ENCODE peak calls at places on chromosomes 4 and X, in six cellular contexts. R, M, Y, H, N and A are unnamed samples.

GRCh38 chrX:118528089-118528753 is 32.6 kb downstream of the DOCK11 start:
- DNase-seq in R (no peak), N (no peak), H (no peak), Y (no peak), M (peak; percentile 53), A (no peak)

GRCh38 chr4:94892051-94892450 is 134.3 kb downstream of the BMPR1B start:
- DNase-seq in H (peak; percentile 32), Y (no peak), N (no peak), R (peak; percentile 5), M (no peak), A (peak; percentile 63)

GRCh38 chr4:6372649-6373525 is 99.5 kb downstream of the PPP2R2C start:
- DNase-seq in Y (no peak), R (peak; percentile 27), H (peak; percentile 60), N (no peak), M (peak; percentile 12), A (no peak)

GRCh38 chr4:142406051-142406549 is 440.0 kb downstream of the INPP4B start:
- DNase-seq in H (peak; percentile 69), M (no peak), Y (no peak), N (no peak), R (peak; percentile 54), A (peak; percentile 62)

GRCh38 chr4:83112678-83113428 is 1.7 kb downstream of the PLAC8 start:
- DNase-seq in M (no peak), Y (no peak), R (peak; percentile 52), H (peak; percentile 48), N (no peak), A (peak; percentile 36)

GRCh38 chr4:79050521-79050880 is 111.3 kb upstream of the PAQR3 start:
- DNase-seq in N (no peak), Y (no peak), M (peak; percentile 25), H (no peak), R (no peak), A (peak; percentile 9)

GRCh38 chrX:72358313-72358712 is 52.6 kb upstream of the CITED1 start:
- DNase-seq in H (peak; percentile 18), R (peak; percentile 11), M (no peak), N (no peak), Y (no peak), A (no peak)

GRCh38 chr4:163591614-163592020 is 97.1 kb downstream of the TMA16 start:
- DNase-seq in H (no peak), Y (no peak), N (no peak), M (no peak), R (no peak), A (no peak)

GRCh38 chr4:66653937-66654336 is 891.4 kb downstream of the CENPC start:
- DNase-seq in H (peak; percentile 7), M (no peak), N (no peak), R (no peak), Y (no peak), A (no peak)

GRCh38 chr4:86089053-86089452 is 270.8 kb downstream of the MAPK10 start:
- DNase-seq in M (no peak), N (no peak), H (no peak), R (no peak), Y (no peak), A (no peak)

GRCh38 chr4:7111441-7111840 is 43.6 kb upstream of the GRPEL1 start:
- DNase-seq in N (no peak), R (no peak), Y (no peak), M (no peak), H (no peak), A (no peak)

GRCh38 chr4:149910604-149911367 is 95.1 kb upstream of the IQCM start:
- DNase-seq in M (no peak), R (no peak), Y (no peak), H (peak; percentile 8), N (no peak), A (no peak)

GRCh38 chrX:135713795-135714194 is 356 bp downstream of the CT45A1 start:
- DNase-seq in Y (no peak), H (no peak), M (no peak), N (no peak), R (no peak), A (no peak)

GRCh38 chr4:138507527-138507926 is 265.4 kb upstream of the SLC7A11 start:
- DNase-seq in Y (no peak), M (no peak), H (peak; percentile 93), R (peak; percentile 81), N (no peak), A (peak; percentile 46)

GRCh38 chrX:87392369-87392768 is 125.2 kb upstream of the KLHL4 start:
- DNase-seq in Y (no peak), H (no peak), R (no peak), M (no peak), N (no peak), A (no peak)

GRCh38 chr4:14178421-14178820 is 550.9 kb upstream of the BOD1L1 start:
- DNase-seq in H (peak; percentile 66), R (peak; percentile 41), Y (no peak), M (no peak), N (no peak), A (peak; percentile 46)

DNA sequence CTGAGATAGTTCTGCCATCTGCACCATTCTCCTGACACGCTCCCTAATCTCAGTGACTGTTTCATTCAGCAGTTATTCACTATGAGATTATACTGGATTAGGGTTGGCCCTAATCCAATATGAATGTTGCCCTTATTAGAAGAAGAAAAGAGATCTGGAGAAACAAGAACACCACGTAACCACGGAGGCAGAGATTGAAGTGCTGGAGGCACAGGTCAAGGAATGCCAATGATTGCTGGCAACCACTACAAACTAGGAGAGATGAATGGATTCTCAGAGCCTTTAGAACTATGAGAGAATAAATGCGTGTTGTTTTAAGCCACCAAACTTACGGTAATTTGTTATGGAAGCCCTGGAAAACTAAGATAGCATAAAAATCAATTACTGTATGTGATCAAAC is 7.3 kb downstream of the ACOX3 start:
- DNase-seq in M (no peak), N (no peak), R (no peak), H (no peak), Y (no peak), A (no peak)
- H3K4me3 ChIP-seq in M (no peak overlapping the region), N (no peak overlapping the region), R (no peak overlapping the region), H (no peak overlapping the region), Y (no peak overlapping the region), A (no peak overlapping the region)

GRCh38 chrX:74890676-74891430 is 34.4 kb downstream of the NEXMIF start:
- DNase-seq in H (no peak), R (no peak), Y (no peak), N (no peak), M (no peak), A (no peak)
- TF ChIP-seq CTCF in H (no peak), R (no peak), Y (no peak), N (no peak), M (no peak), A (no peak)

GRCh38 chr4:145525291-145525740 is 43.7 kb downstream of the SMAD1 start:
- DNase-seq in H (no peak), N (no peak), R (no peak), M (no peak), Y (no peak), A (peak; percentile 5)

GRCh38 chr4:145524535-145524934 is 42.9 kb downstream of the SMAD1 start:
- DNase-seq in R (no peak), M (no peak), H (no peak), Y (no peak), N (no peak), A (no peak)

GRCh38 chr4:145521282-145521681 is 39.6 kb downstream of the SMAD1 start:
- DNase-seq in Y (no peak), M (no peak), N (no peak), H (no peak), R (no peak), A (no peak)

GRCh38 chr4:145523117-145523516 is 41.5 kb downstream of the SMAD1 start:
- DNase-seq in H (no peak), N (no peak), Y (no peak), M (no peak), R (no peak), A (no peak)

GRCh38 chr4:145520172-145520571 is 38.5 kb downstream of the SMAD1 start:
- DNase-seq in N (no peak), Y (no peak), H (no peak), M (no peak), R (no peak), A (no peak)
- H3K4me3 ChIP-seq in N (no peak overlapping the region), Y (no peak overlapping the region), H (no peak overlapping the region), M (no peak overlapping the region), R (no peak overlapping the region), A (no peak overlapping the region)

DNA sequence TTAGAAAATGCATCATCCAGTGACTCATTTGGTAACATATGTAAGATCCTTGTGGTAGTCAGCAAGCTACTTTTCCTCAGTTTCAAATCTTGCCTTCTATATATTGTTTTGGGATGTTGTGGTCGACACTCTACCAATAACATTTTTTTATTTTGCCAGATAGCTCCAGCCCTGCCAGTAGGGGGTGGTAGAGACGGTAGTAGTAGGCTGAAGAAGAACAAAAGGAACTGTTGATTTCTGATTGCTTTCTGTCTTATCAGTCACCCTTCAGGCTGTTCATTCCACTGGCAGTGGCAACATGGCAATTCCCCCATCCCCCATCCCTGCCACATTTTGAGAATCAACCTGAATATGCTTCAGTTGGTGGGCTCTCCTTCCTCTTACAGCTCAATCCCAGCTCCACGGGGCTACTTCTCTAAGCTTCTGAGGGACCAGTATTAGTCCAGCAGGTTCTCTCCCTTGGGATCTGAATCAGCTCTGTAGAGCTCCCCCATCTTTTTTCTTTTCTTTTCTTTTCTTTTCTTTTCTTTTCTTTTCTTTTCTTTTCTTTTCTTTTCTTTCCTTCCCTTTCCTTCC is 171.5 kb upstream of the VEGFC start:
- DNase-seq in H (no peak), N (no peak), M (no peak), Y (no peak), R (no peak), A (no peak)
- TF ChIP-seq CTCF in H (peak; percentile 42), N (no peak), M (no peak), Y (no peak), R (peak; percentile 21), A (peak; percentile 24)